ENCODE peak calls at places on chromosomes 4 and X, in eight cellular contexts. S, M, L, W, F, D, A and V are unnamed samples.
A peak's percentile ranks its signal among the peaks of the same experiment; 100 is the strongest.

GRCh38 chr4:128291096-128291495 is 3.5 kb upstream of the PGRMC2 start:
- DNase-seq in A (no peak), M (no peak), L (no peak), D (no peak), S (no peak), F (no peak), W (no peak), V (no peak)

GRCh38 chr4:147816382-147817254 is 84.7 kb downstream of the ARHGAP10 start:
- DNase-seq in W (no peak), A (no peak), D (no peak), F (no peak), M (no peak), S (no peak), L (no peak), V (no peak)

GRCh38 chrX:97027384-97027922 is 143.7 kb downstream of the RPA4 start:
- DNase-seq in S (no peak), W (no peak), D (no peak), L (no peak), A (no peak), M (no peak), F (no peak), V (no peak)

GRCh38 chr4:23361453-23361852 is 528.4 kb downstream of the PPARGC1A start:
- DNase-seq in M (no peak), A (no peak), L (no peak), D (no peak), S (no peak), F (no peak), W (no peak), V (no peak)

GRCh38 chr4:3708611-3709010 is 57.6 kb upstream of the ADRA2C start:
- DNase-seq in L (no peak), A (no peak), S (no peak), W (no peak), M (no peak), F (no peak), D (no peak), V (no peak)

GRCh38 chr4:166045457-166045856 is 172.4 kb downstream of the TLL1 start:
- DNase-seq in A (no peak), L (no peak), M (no peak), W (no peak), D (no peak), S (no peak), F (no peak), V (no peak)

GRCh38 chr4:166700592-166700991 is 533.7 kb downstream of the SPOCK3 start:
- DNase-seq in S (no peak), W (no peak), M (no peak), A (no peak), D (no peak), F (no peak), L (no peak), V (no peak)

GRCh38 chr4:147580396-147580795 is 36.8 kb upstream of the TMEM184C start:
- DNase-seq in F (no peak), M (no peak), S (no peak), D (no peak), W (no peak), L (no peak), A (no peak), V (no peak)

GRCh38 chr4:98648602-98649001 is 9.8 kb downstream of the TSPAN5 start:
- DNase-seq in W (no peak), A (no peak), L (no peak), D (no peak), M (no peak), S (no peak), F (no peak), V (no peak)

GRCh38 chr4:81173213-81173612 is 41.8 kb downstream of the PRKG2 start:
- DNase-seq in S (no peak), W (no peak), L (no peak), A (no peak), M (no peak), F (no peak), D (no peak), V (no peak)

GRCh38 chrX:117995378-117995777 is 121.2 kb downstream of the KLHL13 start:
- DNase-seq in F (no peak), L (no peak), W (no peak), D (no peak), M (no peak), A (no peak), S (no peak), V (no peak)

GRCh38 chr4:12036450-12036849 is 607.8 kb upstream of the HS3ST1 start:
- DNase-seq in F (no peak), W (no peak), S (no peak), A (no peak), D (peak; percentile 2), L (no peak), M (no peak), V (no peak)

GRCh38 chr4:128513664-128514484 is 226.3 kb upstream of the PGRMC2 start:
- DNase-seq in D (no peak), L (no peak), S (no peak), M (no peak), A (no peak), W (no peak), F (no peak), V (no peak)

GRCh38 chrX:14356401-14356800 is 172.9 kb upstream of the GLRA2 start:
- DNase-seq in A (no peak), S (no peak), L (no peak), D (no peak), F (no peak), W (no peak), M (no peak), V (no peak)

GRCh38 chrX:138858438-138858837 is 146.9 kb upstream of the FGF13 start:
- DNase-seq in S (no peak), A (no peak), D (no peak), W (no peak), F (no peak), M (no peak), L (no peak), V (no peak)

GRCh38 chrX:74520896-74521295 is 93.5 kb downstream of the RLIM start:
- DNase-seq in A (no peak), S (no peak), W (no peak), L (no peak), F (no peak), M (no peak), D (no peak), V (peak; percentile 65)

GRCh38 chr4:160038560-160038959 is 935.7 kb downstream of the RAPGEF2 start:
- DNase-seq in M (no peak), F (no peak), A (no peak), S (no peak), D (no peak), L (no peak), W (no peak), V (no peak)

GRCh38 chr4:118833192-118833820 is 2.6 kb downstream of the SEC24D start:
- DNase-seq in F (no peak), M (no peak), A (no peak), W (no peak), L (no peak), D (no peak), S (no peak), V (no peak)
- H3K4me3 ChIP-seq in F (peak overlapping the region; percentile 84), M (no peak overlapping the region), A (peak overlapping the region; percentile 96), W (no peak overlapping the region), L (no peak overlapping the region), D (no peak overlapping the region), S (no peak overlapping the region), V (no peak overlapping the region)

GRCh38 chr4:143203577-143203976 is 18.9 kb downstream of the USP38 start:
- DNase-seq in L (no peak), M (no peak), F (no peak), D (no peak), S (no peak), A (no peak), W (no peak), V (no peak)

GRCh38 chr4:143202824-143203223 is 18.1 kb downstream of the USP38 start:
- DNase-seq in M (no peak), D (no peak), W (no peak), S (no peak), F (no peak), L (no peak), A (no peak), V (no peak)

DNA sequence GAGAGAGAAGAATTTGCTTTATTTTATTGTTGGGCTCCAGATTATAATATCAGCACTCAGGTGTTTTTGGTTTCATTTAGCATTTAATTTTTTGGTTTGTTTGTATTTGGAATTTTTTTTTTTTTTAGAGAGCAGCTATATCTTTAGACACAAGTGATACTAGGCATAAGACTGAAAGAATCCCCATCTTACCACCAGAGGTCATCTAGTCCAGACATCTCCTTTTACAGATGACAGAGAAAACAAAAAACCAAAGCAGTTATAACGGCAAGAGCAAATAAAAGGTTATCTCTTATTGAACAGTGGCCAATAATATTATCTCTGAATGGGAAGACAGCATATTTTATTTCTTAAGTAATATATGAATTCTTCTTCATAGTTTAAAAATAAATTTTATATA is 22.8 kb downstream of the USP38 start:
- DNase-seq in D (no peak), W (no peak), A (no peak), L (no peak), M (no peak), S (no peak), F (no peak), V (no peak)
- TF ChIP-seq CTCF in D (no peak), W (peak; percentile 27), A (peak; percentile 32), L (peak; percentile 40), M (peak; percentile 39), S (peak; percentile 35), F (peak; percentile 9), V (no peak)

GRCh38 chr4:2006956-2007653 is 1.7 kb downstream of the NELFA start:
- DNase-seq in D (no peak), A (no peak), W (no peak), S (no peak), F (no peak), L (peak; percentile 21), M (no peak), V (no peak)
- H3K4me3 ChIP-seq in D (no peak overlapping the region), A (peak overlapping the region; percentile 99), W (peak overlapping the region; percentile 77), S (peak overlapping the region; percentile 100), F (peak overlapping the region; percentile 100), L (peak overlapping the region; percentile 71), M (peak overlapping the region; percentile 87), V (no peak overlapping the region)

DNA sequence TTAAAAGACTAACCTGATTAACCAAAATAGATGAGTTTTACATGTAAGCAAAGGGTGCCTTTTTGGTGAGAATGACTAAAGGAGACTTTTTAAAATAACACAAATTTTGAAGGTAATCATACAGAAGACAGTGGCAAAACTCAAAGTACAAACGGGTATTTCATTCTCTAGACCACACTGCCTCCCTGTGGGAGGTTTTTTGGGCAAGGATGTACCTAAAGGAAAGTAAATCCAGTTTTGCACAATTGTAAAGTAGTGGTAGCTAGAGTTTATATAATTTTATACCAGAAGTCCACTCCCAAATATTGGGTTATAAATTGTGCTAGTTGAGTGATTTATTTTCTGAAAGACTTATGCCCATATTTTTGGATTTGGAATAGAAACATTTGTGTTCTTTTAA is 201.0 kb downstream of the PAPSS1 start:
- DNase-seq in W (peak; percentile 14), M (peak; percentile 22), D (no peak), F (no peak), A (no peak), S (no peak), L (no peak), V (no peak)
- TF ChIP-seq CTCF in W (peak; percentile 24), M (peak; percentile 46), D (no peak), F (peak; percentile 49), A (no peak), S (peak; percentile 35), L (peak; percentile 36), V (no peak)

DNA sequence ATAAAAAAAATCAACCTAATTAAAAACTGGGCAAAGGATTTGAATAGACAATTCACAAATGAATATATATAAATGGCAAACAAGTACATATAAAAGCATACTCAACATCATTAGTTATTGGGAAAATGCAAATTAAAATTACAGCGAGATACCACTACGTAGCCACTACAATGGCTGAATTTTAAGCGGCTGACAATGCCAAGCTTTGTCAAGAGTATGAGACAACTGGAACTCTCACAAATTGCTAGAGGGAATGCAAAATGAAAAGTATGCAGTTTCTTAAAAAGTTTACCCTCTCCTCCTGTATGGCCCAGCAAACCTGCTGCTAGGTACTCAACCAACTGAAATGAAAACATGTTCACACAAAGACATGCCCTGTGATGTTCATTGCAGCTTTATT is 34.8 kb downstream of the ZFP42 start:
- DNase-seq in W (no peak), S (no peak), L (no peak), M (no peak), D (no peak), F (no peak), A (no peak), V (no peak)
- H3K4me3 ChIP-seq in W (no peak overlapping the region), S (no peak overlapping the region), L (no peak overlapping the region), M (no peak overlapping the region), D (no peak overlapping the region), F (no peak overlapping the region), A (no peak overlapping the region), V (no peak overlapping the region)